ENCODE peak calls at places on chromosomes 1 and 21, in four cellular contexts. J is pancreas; P is hepatocyte; E is CD8-positive, alpha-beta T cell. W is an unnamed sample. For H3K4me1, the result is how much of the 10 kb centered on the place peaks cover.

GRCh38 chr1:54377040-54377691 is 29.0 kb downstream of the SSBP3 start:
- DNase-seq in J (no peak), P (no peak), E (no peak), W (no peak)

GRCh38 chr1:45619149-45619921 is 4.5 kb downstream of the CCDC17 start:
- DNase-seq in J (no peak), P (no peak), E (no peak), W (no peak)

GRCh38 chr1:119108993-119109392 is 31.5 kb downstream of the WARS2 start:
- DNase-seq in J (no peak), P (no peak), E (no peak), W (no peak)

GRCh38 chr1:99682291-99682751 is 36.4 kb downstream of the PALMD start:
- DNase-seq in J (no peak), P (no peak), E (no peak), W (no peak)

GRCh38 chr1:59511476-59512465 is 214.9 kb downstream of the FGGY start:
- DNase-seq in J (no peak), P (no peak), E (no peak), W (no peak)

GRCh38 chr1:5729636-5730145 is 262.5 kb downstream of the NPHP4 start:
- DNase-seq in J (no peak), P (no peak), E (no peak), W (no peak)

GRCh38 chr1:225899044-225899925 is 10.3 kb upstream of the LEFTY1 start:
- DNase-seq in J (no peak), P (no peak), E (no peak), W (no peak)

GRCh38 chr21:42062543-42063022 is 8.5 kb upstream of the UMODL1 start:
- DNase-seq in J (no peak), P (no peak), E (peak), W (peak)

GRCh38 chr1:101259744-101260148 is 22.9 kb downstream of the S1PR1 start:
- DNase-seq in J (no peak), P (no peak), E (no peak), W (no peak)

GRCh38 chr1:224331824-224332223 is 1.9 kb upstream of the NVL start:
- DNase-seq in J (no peak), P (no peak), E (no peak), W (no peak)

GRCh38 chr1:231139659-231140650 is 21.9 kb upstream of the TRIM67 start:
- DNase-seq in J (no peak), P (peak), E (no peak), W (no peak)

GRCh38 chr1:157626099-157626498 is 28.2 kb upstream of the FCRL4 start:
- DNase-seq in J (no peak), P (peak), E (peak), W (no peak)

GRCh38 chr1:58895559-58896135 is 111.8 kb upstream of the JUN start:
- DNase-seq in J (no peak), P (no peak), E (no peak), W (no peak)

GRCh38 chr1:201917362-201918033 is 28.8 kb downstream of the SHISA4 start:
- DNase-seq in J (no peak), P (peak), E (no peak), W (no peak)

GRCh38 chr1:1000357-1001056 is 610 bp upstream of the HES4 start:
- DNase-seq in J (peak), P (peak), E (peak), W (peak)

GRCh38 chr1:184118051-184118450 is 66.5 kb downstream of the TSEN15 start:
- DNase-seq in J (no peak), P (peak), E (no peak), W (no peak)

GRCh38 chr21:25578070-25578961 is 29.0 kb downstream of the MRPL39 start:
- DNase-seq in J (no peak), P (no peak), E (no peak), W (no peak)

GRCh38 chr1:21906173-21907078 is 30.7 kb downstream of the HSPG2 start:
- DNase-seq in J (no peak), P (peak), E (no peak), W (peak)

GRCh38 chr1:231676487-231676886 is 49.9 kb downstream of the DISC1 start:
- DNase-seq in J (no peak), P (no peak), E (no peak), W (no peak)

GRCh38 chr1:228664399-228664914 is 70.8 kb upstream of the RHOU start:
- DNase-seq in J (peak), P (peak), E (peak), W (peak)

GRCh38 chr1:193539731-193540459 is 353.5 kb upstream of the B3GALT2 start:
- DNase-seq in J (no peak), P (no peak), E (peak), W (no peak)

GRCh38 chr1:119008483-119009299 is 20.5 kb upstream of the TBX15 start:
- DNase-seq in J (no peak), P (peak), E (no peak), W (no peak)

DNA sequence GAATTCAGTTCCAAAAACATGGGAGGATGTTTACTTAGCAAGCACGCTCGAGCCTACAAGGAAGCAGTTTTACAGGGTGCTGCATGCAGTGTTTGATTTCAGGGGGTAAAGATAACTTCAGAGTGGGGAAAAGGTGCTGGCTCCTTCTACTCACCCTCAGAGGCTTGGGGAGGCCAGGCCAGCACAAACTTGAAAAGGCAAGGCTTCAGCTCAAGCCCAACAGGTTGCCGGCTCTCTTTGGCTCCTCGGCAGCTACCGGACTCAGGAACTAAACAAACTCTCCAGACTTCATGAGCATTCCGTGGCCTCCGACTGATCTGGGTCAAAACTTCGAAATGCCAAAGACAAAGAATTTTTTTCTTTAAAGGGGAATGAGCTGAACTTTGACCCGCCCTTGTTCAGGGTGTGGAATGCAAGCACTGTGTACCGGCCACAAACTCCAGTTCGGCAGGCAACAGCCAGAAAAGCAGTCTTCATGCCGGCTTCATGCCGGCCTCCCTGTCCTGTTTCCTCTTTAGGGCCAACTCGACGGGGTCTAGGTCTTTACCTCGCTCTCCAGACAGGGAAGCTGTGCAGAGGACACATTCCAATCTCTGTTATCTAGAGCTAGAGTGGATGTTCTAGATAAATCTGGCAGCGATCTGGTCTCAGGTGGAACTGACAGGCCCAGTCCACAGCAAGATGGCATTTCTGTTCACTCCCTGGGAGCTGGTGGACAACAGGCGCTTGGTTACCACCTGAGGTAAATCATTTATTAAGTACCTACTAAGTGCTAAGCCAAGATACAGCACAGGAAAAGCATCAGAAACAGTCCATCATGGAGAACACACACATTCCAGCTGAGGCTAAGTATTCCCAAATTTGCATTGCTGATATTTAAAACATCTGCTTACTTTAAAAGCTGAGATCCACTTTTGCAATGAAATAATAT is 75.0 kb downstream of the CD46 start:
- DNase-seq in J (no peak), P (peak), E (no peak), W (no peak)
- H3K4me1 ChIP-seq in J (half or more), P (under half), E (half or more), W (under half)

GRCh38 chr1:155909894-155910293 is 1.3 kb downstream of the RIT1 start:
- DNase-seq in J (no peak), P (peak), E (no peak), W (no peak)
- H3K4me3 ChIP-seq in J (peak), P (peak), E (no peak), W (peak)

GRCh38 chr1:56992318-56993136 is 26.7 kb upstream of the C8B start:
- DNase-seq in J (no peak), P (no peak), E (no peak), W (no peak)
- H3K4me1 ChIP-seq in J (under half), P (under half), E (under half), W (under half)

DNA sequence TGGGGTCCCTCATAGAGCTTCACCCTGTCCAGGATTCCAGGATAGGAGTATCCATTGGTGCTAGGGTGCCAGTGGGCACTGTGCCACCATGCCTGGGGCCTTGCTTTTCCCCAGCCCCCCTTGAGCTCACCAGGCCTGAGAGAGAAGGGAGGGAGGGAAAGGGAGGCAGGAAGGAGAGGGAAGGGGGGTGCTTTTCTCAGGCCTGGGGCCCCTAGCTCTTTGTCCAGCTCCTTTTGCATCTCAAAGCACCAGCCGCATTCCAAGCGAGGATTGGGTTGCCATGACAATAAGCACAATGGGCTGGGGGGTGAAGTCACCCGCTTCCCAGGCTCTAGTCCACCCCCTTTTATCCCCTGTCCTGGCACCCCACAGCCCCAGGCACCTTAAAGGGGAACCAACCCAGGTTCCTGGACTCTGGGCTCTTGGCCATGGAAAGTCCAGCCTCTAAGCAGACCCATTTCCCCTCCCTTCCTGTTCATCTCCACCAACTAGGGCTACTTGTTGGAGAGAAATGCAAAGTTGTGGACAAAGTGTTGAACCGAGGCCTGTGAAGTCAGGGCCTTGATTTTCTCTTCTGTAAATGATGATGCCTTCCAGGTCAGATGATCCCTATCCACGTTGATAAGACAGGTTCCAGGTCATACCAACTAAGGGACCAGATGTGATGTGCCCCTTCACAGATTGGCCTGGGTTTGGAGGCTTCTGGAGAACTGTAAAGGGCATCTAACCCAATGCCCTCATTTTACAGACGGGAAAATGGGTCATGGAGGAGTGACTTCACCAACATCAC is 11.4 kb downstream of the THBS3 start:
- DNase-seq in J (peak), P (no peak), E (no peak), W (peak)
- H3K4me3 ChIP-seq in J (no peak), P (no peak), E (no peak), W (no peak)

GRCh38 chr1:31031330-31032143 is 34.0 kb downstream of the PUM1 start:
- DNase-seq in J (no peak), P (no peak), E (no peak), W (no peak)

GRCh38 chr1:31029031-31029430 is 36.5 kb downstream of the PUM1 start:
- DNase-seq in J (no peak), P (no peak), E (no peak), W (no peak)

GRCh38 chr1:31033573-31033972 is 31.9 kb downstream of the PUM1 start:
- DNase-seq in J (no peak), P (no peak), E (no peak), W (no peak)

GRCh38 chr1:31027693-31028526 is 37.6 kb downstream of the PUM1 start:
- DNase-seq in J (no peak), P (no peak), E (no peak), W (no peak)

GRCh38 chr1:31032266-31032665 is 33.3 kb downstream of the PUM1 start:
- DNase-seq in J (no peak), P (no peak), E (no peak), W (no peak)
- H3K4me1 ChIP-seq in J (under half), P (under half), E (under half), W (under half)

DNA sequence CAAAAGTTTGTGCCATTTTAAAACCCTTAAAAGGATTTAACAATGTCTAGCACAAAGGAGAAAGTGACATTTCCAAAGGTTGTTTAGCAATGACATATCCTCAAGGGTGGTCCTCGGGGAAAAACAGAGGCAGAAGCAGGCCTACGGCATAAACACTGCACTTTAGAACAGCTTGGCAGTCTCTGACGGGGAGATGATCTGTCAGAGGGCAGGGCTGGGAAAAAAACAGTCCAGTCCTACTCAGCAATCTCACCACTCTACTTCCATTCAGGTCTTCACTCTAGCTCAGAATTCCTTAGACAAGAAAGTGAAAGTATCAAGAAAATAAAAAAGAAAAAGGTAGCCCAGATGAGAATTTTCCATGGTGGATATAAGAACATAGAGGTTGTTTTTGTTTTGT is 4.1 kb downstream of the CRYZ start:
- DNase-seq in J (no peak), P (no peak), E (no peak), W (no peak)
- H3K4me3 ChIP-seq in J (no peak), P (no peak), E (no peak), W (no peak)

GRCh38 chr1:244843148-244843978 is 7.9 kb downstream of the COX20 start:
- DNase-seq in J (no peak), P (no peak), E (no peak), W (no peak)

GRCh38 chr1:244837597-244838258 is 2.3 kb downstream of the COX20 start:
- DNase-seq in J (no peak), P (no peak), E (no peak), W (no peak)

GRCh38 chr1:244839656-244840055 is 4.2 kb downstream of the COX20 start:
- DNase-seq in J (no peak), P (no peak), E (no peak), W (no peak)

GRCh38 chr1:244841274-244841927 is 5.9 kb downstream of the COX20 start:
- DNase-seq in J (no peak), P (no peak), E (no peak), W (no peak)

GRCh38 chr1:244840219-244840794 is 4.8 kb downstream of the COX20 start:
- DNase-seq in J (no peak), P (no peak), E (no peak), W (no peak)
- H3K4me1 ChIP-seq in J (under half), P (under half), E (under half), W (under half)

DNA sequence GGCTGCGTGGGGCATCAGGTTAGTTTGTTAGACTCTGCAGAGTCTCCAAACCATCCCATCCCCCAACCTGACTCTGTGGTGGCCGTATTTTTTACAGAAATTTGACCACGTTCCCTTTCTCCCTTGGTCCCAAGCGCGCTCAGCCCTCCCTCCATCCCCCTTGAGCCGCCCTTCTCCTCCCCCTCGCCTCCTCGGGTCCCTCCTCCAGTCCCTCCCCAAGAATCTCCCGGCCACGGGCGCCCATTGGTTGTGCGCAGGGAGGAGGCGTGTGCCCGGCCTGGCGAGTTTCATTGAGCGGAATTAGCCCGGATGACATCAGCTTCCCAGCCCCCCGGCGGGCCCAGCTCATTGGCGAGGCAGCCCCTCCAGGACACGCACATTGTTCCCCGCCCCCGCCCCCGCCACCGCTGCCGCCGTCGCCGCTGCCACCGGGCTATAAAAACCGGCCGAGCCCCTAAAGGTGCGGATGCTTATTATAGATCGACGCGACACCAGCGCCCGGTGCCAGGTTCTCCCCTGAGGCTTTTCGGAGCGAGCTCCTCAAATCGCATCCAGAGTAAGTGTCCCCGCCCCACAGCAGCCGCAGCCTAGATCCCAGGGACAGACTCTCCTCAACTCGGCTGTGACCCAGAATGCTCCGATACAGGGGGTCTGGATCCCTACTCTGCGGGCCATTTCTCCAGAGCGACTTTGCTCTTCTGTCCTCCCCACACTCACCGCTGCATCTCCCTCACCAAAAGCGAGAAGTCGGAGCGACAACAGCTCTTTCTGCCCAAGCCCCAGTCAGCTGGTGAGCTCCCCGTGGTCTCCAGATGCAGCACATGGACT is at the start of gene OLIG2:
- DNase-seq in J (no peak), P (no peak), E (no peak), W (no peak)
- H3K4me3 ChIP-seq in J (no peak), P (no peak), E (no peak), W (no peak)

DNA sequence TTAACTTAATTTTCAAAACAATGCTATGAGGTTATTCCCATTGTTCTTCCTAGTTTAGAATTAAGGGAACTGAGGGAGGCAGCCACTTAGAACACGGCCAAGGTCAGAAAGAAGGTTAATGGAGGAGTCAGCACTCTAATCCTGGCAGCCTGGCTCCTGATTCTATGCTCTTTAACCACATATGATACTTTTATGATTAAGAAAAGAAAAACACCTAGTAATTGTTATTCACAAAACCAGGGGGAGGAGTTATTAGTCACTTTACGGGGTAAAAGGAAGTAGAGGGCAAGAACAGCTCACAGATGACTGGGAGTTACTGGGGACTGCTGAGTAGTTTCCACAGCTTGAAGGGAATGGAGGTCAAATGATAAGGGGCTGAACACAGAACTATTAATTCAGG is 38.6 kb downstream of the GADD45A start:
- DNase-seq in J (no peak), P (no peak), E (no peak), W (no peak)
- H3K4me1 ChIP-seq in J (under half), P (under half), E (under half), W (under half)

GRCh38 chr1:205545991-205546390 is 41.5 kb downstream of the CDK18 start:
- DNase-seq in J (no peak), P (no peak), E (no peak), W (no peak)

GRCh38 chr1:205545001-205545919 is 40.8 kb downstream of the CDK18 start:
- DNase-seq in J (no peak), P (no peak), E (no peak), W (no peak)

GRCh38 chr1:205541161-205541886 is 36.9 kb downstream of the CDK18 start:
- DNase-seq in J (no peak), P (no peak), E (no peak), W (no peak)

GRCh38 chr1:205542367-205542766 is 37.9 kb downstream of the CDK18 start:
- DNase-seq in J (no peak), P (no peak), E (no peak), W (no peak)

GRCh38 chr1:205543351-205544305 is 39.2 kb downstream of the CDK18 start:
- DNase-seq in J (no peak), P (peak), E (no peak), W (peak)
- H3K4me3 ChIP-seq in J (peak), P (no peak), E (no peak), W (peak)